ENCODE peak calls at places on chromosomes 6 and 20, in seven cellular contexts. R is mesenchymal stem cell, X is tibial artery, G is pancreas, V is esophagus squamous epithelium, T is SJSA1, I is aorta. C is an unnamed sample.
A peak's percentile ranks its signal among the peaks of the same experiment; 100 is the strongest.

GRCh38 chr20:13672657-13673056 is 33.9 kb upstream of the TASP1 start:
- DNase-seq in T (no peak), X (no peak), G (no peak), I (no peak), R (no peak), V (no peak), C (no peak)

GRCh38 chr6:46057792-46058191 is 42.1 kb upstream of the CLIC5 start:
- DNase-seq in T (no peak), V (no peak), I (no peak), R (no peak), X (no peak), G (no peak), C (no peak)

GRCh38 chr20:47857142-47857993 is 72.1 kb upstream of the SULF2 start:
- DNase-seq in V (no peak), X (peak; percentile 30), R (peak; percentile 60), G (no peak), T (no peak), I (no peak), C (no peak)

GRCh38 chr6:28543671-28544131 is 18.0 kb downstream of the GPX5 start:
- DNase-seq in V (no peak), X (no peak), I (no peak), G (peak; percentile 53), T (no peak), R (no peak), C (no peak)

GRCh38 chr6:136920858-136921520 is 1.1 kb upstream of the SLC35D3 start:
- DNase-seq in T (no peak), X (no peak), V (no peak), G (peak; percentile 66), I (peak; percentile 75), R (peak; percentile 41), C (no peak)

GRCh38 chr6:12266571-12266970 is 23.6 kb upstream of the EDN1 start:
- DNase-seq in I (no peak), R (peak; percentile 75), X (no peak), T (peak; percentile 53), V (no peak), G (no peak), C (no peak)

GRCh38 chr6:105892577-105893262 is 193.4 kb upstream of the PRDM1 start:
- DNase-seq in I (no peak), G (no peak), R (no peak), V (no peak), T (no peak), X (no peak), C (no peak)

GRCh38 chr20:38935285-38935684 is 9.1 kb downstream of the FAM83D start:
- DNase-seq in V (no peak), R (peak; percentile 51), G (no peak), T (peak; percentile 59), X (no peak), I (no peak), C (no peak)

GRCh38 chr20:59821201-59821600 is 112.2 kb downstream of the SYCP2 start:
- DNase-seq in G (no peak), T (peak; percentile 17), V (no peak), R (no peak), I (peak; percentile 21), X (no peak), C (peak; percentile 54)

GRCh38 chr6:14130431-14131075 is 13.0 kb downstream of the CD83 start:
- DNase-seq in G (no peak), I (no peak), X (no peak), V (no peak), T (no peak), R (no peak), C (no peak)

GRCh38 chr6:75880305-75880704 is 131.3 kb downstream of the MYO6 start:
- DNase-seq in R (no peak), I (no peak), V (no peak), T (no peak), G (no peak), X (no peak), C (no peak)

GRCh38 chr20:9660236-9660868 is 146.0 kb downstream of the LAMP5 start:
- DNase-seq in V (no peak), R (no peak), X (no peak), G (no peak), T (no peak), I (no peak), C (no peak)

GRCh38 chr6:106318061-106318460 is 7.5 kb downstream of the ATG5 start:
- DNase-seq in V (no peak), G (no peak), X (no peak), R (no peak), I (no peak), T (no peak), C (no peak)

GRCh38 chr6:113343940-113344339 is 513.2 kb upstream of the MARCKS start:
- DNase-seq in T (no peak), G (no peak), I (no peak), R (no peak), X (no peak), V (no peak), C (no peak)

GRCh38 chr6:35451354-35452185 is 568 bp upstream of the FANCE start:
- DNase-seq in I (no peak), R (no peak), G (no peak), X (no peak), T (no peak), V (no peak), C (no peak)

GRCh38 chr6:43807228-43808061 is 37.4 kb downstream of the VEGFA start:
- DNase-seq in T (no peak), I (no peak), G (no peak), X (no peak), R (peak; percentile 63), V (no peak), C (no peak)

GRCh38 chr6:48813821-48814220 is 649.2 kb downstream of the MMUT start:
- DNase-seq in X (no peak), T (no peak), G (no peak), R (peak; percentile 6), I (no peak), V (no peak), C (no peak)

GRCh38 chr6:3892613-3893012 is 43.4 kb downstream of the FAM50B start:
- DNase-seq in R (no peak), X (no peak), V (no peak), I (no peak), G (no peak), T (no peak), C (no peak)

GRCh38 chr6:147507162-147508072 is 1.1 kb upstream of the SAMD5 start:
- DNase-seq in I (no peak), T (peak; percentile 51), X (peak; percentile 20), R (peak; percentile 45), V (no peak), G (peak; percentile 61), C (no peak)

GRCh38 chr6:4358414-4359107 is 223.2 kb upstream of the ECI2 start:
- DNase-seq in X (peak; percentile 95), G (peak; percentile 79), R (peak; percentile 99), T (peak; percentile 99), V (peak; percentile 16), I (peak; percentile 97), C (peak; percentile 99)

GRCh38 chr20:58065508-58066361 is 162.7 kb downstream of the ANKRD60 start:
- DNase-seq in T (peak; percentile 21), G (no peak), I (no peak), X (no peak), R (no peak), V (no peak), C (peak; percentile 87)

GRCh38 chr6:138972226-138972665 is 15.8 kb downstream of the REPS1 start:
- DNase-seq in I (no peak), T (no peak), G (no peak), X (no peak), R (peak; percentile 46), V (no peak), C (no peak)
- H3K4me1 ChIP-seq in I (no peaks in the 10 kb centered on the region), T (peaks cover 48% of the 10 kb centered on the region), G (peaks cover 34% of the 10 kb centered on the region), X (peaks cover 19% of the 10 kb centered on the region), R (peaks cover 7% of the 10 kb centered on the region), V (peaks cover 26% of the 10 kb centered on the region), C (peaks cover 53% of the 10 kb centered on the region)

GRCh38 chr6:15472626-15473025 is 190.2 kb downstream of the DTNBP1 start:
- DNase-seq in I (no peak), T (no peak), X (no peak), V (no peak), R (no peak), G (no peak), C (no peak)
- H3K4me1 ChIP-seq in I (peaks cover 4% of the 10 kb centered on the region), T (no peaks in the 10 kb centered on the region), X (peaks cover 13% of the 10 kb centered on the region), V (no peaks in the 10 kb centered on the region), R (peaks cover 1% of the 10 kb centered on the region), G (no peaks in the 10 kb centered on the region), C (peaks cover 18% of the 10 kb centered on the region)

GRCh38 chr6:72946766-72947165 is 278.5 kb downstream of the KHDC1L start:
- DNase-seq in I (no peak), T (no peak), R (peak; percentile 85), G (no peak), X (no peak), V (no peak), C (no peak)

GRCh38 chr6:72952808-72953630 is 272.3 kb downstream of the KHDC1L start:
- DNase-seq in G (no peak), V (no peak), X (no peak), R (peak; percentile 47), T (no peak), I (no peak), C (no peak)

GRCh38 chr6:72947534-72947933 is 277.8 kb downstream of the KHDC1L start:
- DNase-seq in G (no peak), I (no peak), R (no peak), V (no peak), X (no peak), T (no peak), C (no peak)

GRCh38 chr6:72948153-72948552 is 277.1 kb downstream of the KHDC1L start:
- DNase-seq in X (no peak), T (no peak), R (no peak), V (no peak), G (no peak), I (no peak), C (no peak)

GRCh38 chr6:72950114-72950860 is 275.0 kb downstream of the KHDC1L start:
- DNase-seq in T (no peak), G (no peak), X (no peak), R (peak; percentile 95), V (no peak), I (no peak), C (no peak)
- H3K4me1 ChIP-seq in T (peaks cover 21% of the 10 kb centered on the region), G (no peaks in the 10 kb centered on the region), X (peaks cover 22% of the 10 kb centered on the region), R (peaks cover 3% of the 10 kb centered on the region), V (no peaks in the 10 kb centered on the region), I (peaks cover 3% of the 10 kb centered on the region), C (peaks cover 27% of the 10 kb centered on the region)

DNA sequence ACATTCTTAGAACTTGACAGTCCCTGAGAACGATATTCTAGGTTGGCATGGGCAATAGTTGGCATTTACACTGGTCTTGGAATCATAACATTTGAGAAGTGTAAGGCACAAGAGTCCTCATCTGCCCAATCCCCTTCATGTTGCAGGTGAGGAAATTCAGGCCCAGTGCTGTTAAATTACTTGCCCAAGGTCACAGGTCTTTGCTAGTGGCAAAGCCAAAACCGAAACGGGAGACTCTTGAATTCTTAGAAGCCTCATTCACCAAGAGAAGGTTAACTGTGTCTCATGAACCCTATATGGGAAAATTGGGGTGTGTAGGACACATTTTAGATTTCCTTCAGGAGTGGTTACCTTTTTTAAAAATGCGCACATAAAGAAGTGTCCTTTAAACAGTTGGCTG is 7.2 kb downstream of the E2F3 start:
- DNase-seq in R (no peak), V (no peak), G (no peak), I (no peak), T (no peak), X (no peak), C (no peak)
- H3K4me1 ChIP-seq in R (peaks cover 4% of the 10 kb centered on the region), V (no peaks in the 10 kb centered on the region), G (peaks cover 4% of the 10 kb centered on the region), I (no peaks in the 10 kb centered on the region), T (no peaks in the 10 kb centered on the region), X (peaks cover 32% of the 10 kb centered on the region), C (no peaks in the 10 kb centered on the region)

GRCh38 chr6:148678682-148679081 is 68.1 kb upstream of the UST start:
- DNase-seq in X (no peak), V (no peak), R (no peak), T (no peak), G (no peak), I (no peak), C (no peak)
- H3K4me1 ChIP-seq in X (no peaks in the 10 kb centered on the region), V (no peaks in the 10 kb centered on the region), R (no peaks in the 10 kb centered on the region), T (no peaks in the 10 kb centered on the region), G (no peaks in the 10 kb centered on the region), I (no peaks in the 10 kb centered on the region), C (no peaks in the 10 kb centered on the region)

GRCh38 chr20:3150908-3151307 is 8.8 kb downstream of the FASTKD5 start:
- DNase-seq in V (no peak), R (no peak), X (no peak), I (no peak), G (no peak), T (no peak), C (no peak)
- H3K4me1 ChIP-seq in V (no peaks in the 10 kb centered on the region), R (peaks cover 9% of the 10 kb centered on the region), X (peaks cover 5% of the 10 kb centered on the region), I (no peaks in the 10 kb centered on the region), G (no peaks in the 10 kb centered on the region), T (no peaks in the 10 kb centered on the region), C (no peaks in the 10 kb centered on the region)

C was measured in RWPE2.